ENCODE peak calls at places on chromosomes 13 and 19, in five cellular contexts. W is activated effector memory CD4-positive, alpha-beta T cell treated with anti-CD3 and anti-CD28 coated beads, Interleukin-2, amount 50 U/mL, for 16 hours; J is GM19239; Y is foreskin melanocyte; T is thoracic aorta. G is an unnamed sample.

GRCh38 chr19:29677001-29677781 is 11.9 kb downstream of the PLEKHF1 start:
- DNase-seq in Y (no peak), J (no peak), W (peak), T (no peak), G (no peak)

GRCh38 chr13:64633948-64634347 is 2596.2 kb downstream of the PCDH9 start:
- DNase-seq in W (no peak), T (no peak), Y (no peak), J (no peak), G (no peak)

GRCh38 chr13:23876265-23876664 is 12.9 kb downstream of the MIPEP start:
- DNase-seq in Y (peak), J (no peak), W (no peak), T (no peak), G (no peak)

GRCh38 chr19:33796164-33797100 is at the start of gene KCTD15:
- DNase-seq in T (no peak), J (no peak), Y (peak), W (peak), G (no peak)

GRCh38 chr13:84962141-84962750 is 837.0 kb downstream of the SLITRK6 start:
- DNase-seq in T (no peak), W (no peak), J (no peak), Y (no peak), G (no peak)

GRCh38 chr13:98484289-98485219 is 92.4 kb downstream of the STK24 start:
- DNase-seq in T (peak), Y (no peak), J (no peak), W (peak), G (peak)

GRCh38 chr13:75508002-75508548 is 26.1 kb upstream of the TBC1D4 start:
- DNase-seq in Y (no peak), J (no peak), T (no peak), W (no peak), G (no peak)

GRCh38 chr13:114282143-114282685 is 813 bp downstream of the UPF3A start:
- DNase-seq in T (no peak), W (peak), Y (peak), J (peak), G (peak)

GRCh38 chr19:51688665-51689571 is 4.2 kb upstream of the SPACA6 start:
- DNase-seq in W (peak), J (no peak), Y (peak), T (peak), G (peak)

GRCh38 chr19:9467161-9467560 is 31.3 kb downstream of the ZNF560 start:
- DNase-seq in J (no peak), Y (no peak), T (no peak), W (no peak), G (no peak)

GRCh38 chr19:38617283-38617763 is 430 bp downstream of the MAP4K1 start:
- DNase-seq in T (no peak), Y (no peak), J (no peak), W (peak), G (no peak)

GRCh38 chr13:59787679-59788078 is 376.0 kb downstream of the DIAPH3 start:
- DNase-seq in W (no peak), Y (no peak), T (no peak), J (no peak), G (no peak)

GRCh38 chr19:6412111-6412999 is 12.3 kb downstream of the KHSRP start:
- DNase-seq in J (peak), Y (no peak), T (no peak), W (peak), G (no peak)

GRCh38 chr13:30884543-30884942 is 21.5 kb upstream of the MEDAG start:
- DNase-seq in T (no peak), Y (no peak), W (no peak), J (no peak), G (peak)

GRCh38 chr19:35870798-35871197 is 2.4 kb downstream of the APLP1 start:
- DNase-seq in T (no peak), Y (no peak), W (no peak), J (no peak), G (no peak)

GRCh38 chr19:41376241-41376997 is at the start of gene TMEM91:
- DNase-seq in J (no peak), W (peak), T (no peak), Y (peak), G (no peak)

GRCh38 chr19:48539503-48540096 is 12.4 kb upstream of the SULT2B1 start:
- DNase-seq in J (no peak), Y (peak), W (no peak), T (no peak), G (no peak)

GRCh38 chr19:1183543-1184172 is 9.6 kb upstream of the SBNO2 start:
- DNase-seq in Y (no peak), J (no peak), T (no peak), W (peak), G (no peak)